ENCODE peak calls at places on chromosomes 5 and 9, in eight cellular contexts. R is activated CD4-positive, alpha-beta T cell treated with anti-CD3 and anti-CD28 coated beads, Interleukin-2, amount 50 U/mL, for 4 hours; S is activated naive CD8-positive, alpha-beta T cell treated with anti-CD3 and anti-CD28 coated beads, Interleukin-2, amount 50 U/mL, for 16 hours; N is NCI-H1092 treated with DMSO at 0.1 percent for 48 hours; D is neural crest cell; E is left lobe of liver; V is kidney tubule cell; G is iPS-NIHi11. J is an unnamed sample.

GRCh38 chr9:115170674-115171073 is 52.7 kb upstream of the TNC start:
- DNase-seq in D (no peak), E (no peak), G (no peak), R (no peak), N (no peak), V (peak), S (no peak), J (no peak)

GRCh38 chr9:134559013-134559412 is 82.6 kb upstream of the COL5A1 start:
- DNase-seq in N (no peak), D (no peak), E (peak), R (no peak), G (no peak), V (no peak), S (no peak), J (no peak)

GRCh38 chr5:111261610-111262009 is 37.4 kb downstream of the CAMK4 start:
- DNase-seq in V (peak), E (no peak), G (no peak), S (no peak), D (no peak), R (no peak), N (no peak), J (no peak)

GRCh38 chr5:115818821-115819220 is 2.4 kb upstream of the CDO1 start:
- DNase-seq in S (no peak), R (no peak), D (no peak), G (no peak), E (no peak), V (no peak), N (no peak), J (no peak)

GRCh38 chr5:145797336-145797735 is 37.8 kb downstream of the PRELID2 start:
- DNase-seq in S (no peak), E (no peak), G (no peak), R (no peak), V (peak), N (no peak), D (no peak), J (no peak)

GRCh38 chr5:132103969-132104391 is 30.4 kb downstream of the CSF2 start:
- DNase-seq in D (no peak), G (no peak), N (peak), R (no peak), S (no peak), E (no peak), V (no peak), J (no peak)

GRCh38 chr9:93670208-93671029 is 94.0 kb downstream of the PHF2 start:
- DNase-seq in G (no peak), V (no peak), E (peak), D (peak), S (no peak), R (no peak), N (no peak), J (no peak)

GRCh38 chr9:95852059-95853032 is 23.1 kb upstream of the ERCC6L2 start:
- DNase-seq in S (no peak), N (peak), E (no peak), G (no peak), R (no peak), V (peak), D (no peak), J (no peak)

GRCh38 chr9:2390028-2390427 is 231.6 kb upstream of the VLDLR start:
- DNase-seq in E (no peak), G (no peak), S (no peak), V (peak), D (no peak), N (no peak), R (no peak), J (no peak)

GRCh38 chr5:17129093-17129492 is 88.3 kb upstream of the BASP1 start:
- DNase-seq in R (no peak), N (no peak), D (no peak), G (no peak), S (no peak), V (no peak), E (no peak), J (no peak)

GRCh38 chr9:95517559-95517933 is 775 bp upstream of the PTCH1 start:
- DNase-seq in E (no peak), S (no peak), R (no peak), D (no peak), N (no peak), V (no peak), G (no peak), J (no peak)

J was measured in NCI-H526 treated with DMSO at 0.1 percent for 48 hours.